ENCODE peak calls at places on chromosomes 4 and X, in seven cellular contexts. B is OCI-LY7, A is GM10248, I is glutamatergic neuron, C is fibroblast of lung, E is heart right ventricle, Q is thyroid gland. W is an unnamed sample.

GRCh38 chr4:6530301-6530700 is 44.7 kb upstream of the MAN2B2 start:
- DNase-seq in Q (no peak), B (no peak), E (no peak), A (no peak), C (no peak), I (no peak), W (no peak)

GRCh38 chr4:54516556-54517215 is 141.1 kb upstream of the KIT start:
- DNase-seq in Q (no peak), B (no peak), C (no peak), A (no peak), I (no peak), E (no peak), W (no peak)

GRCh38 chrX:124023838-124024238 is 62.3 kb downstream of the STAG2 start:
- DNase-seq in A (no peak), Q (no peak), C (no peak), I (no peak), B (no peak), E (no peak), W (no peak)

GRCh38 chrX:9866633-9867032 is 80.4 kb downstream of the SHROOM2 start:
- DNase-seq in B (no peak), Q (no peak), E (no peak), C (peak; percentile 34), A (no peak), I (no peak), W (no peak)

GRCh38 chr4:93178279-93178678 is 650.3 kb upstream of the ATOH1 start:
- DNase-seq in I (no peak), B (no peak), C (peak; percentile 8), A (no peak), Q (no peak), E (no peak), W (no peak)

GRCh38 chrX:53374222-53374820 is 48.1 kb downstream of the SMC1A start:
- DNase-seq in C (no peak), A (no peak), E (no peak), Q (no peak), I (no peak), B (no peak), W (no peak)

GRCh38 chr4:122928930-122929329 is 6.5 kb upstream of the NUDT6 start:
- DNase-seq in E (no peak), Q (no peak), C (no peak), A (no peak), I (no peak), B (no peak), W (no peak)

GRCh38 chrX:41334866-41335589 is 1.1 kb downstream of the DDX3X start:
- DNase-seq in Q (peak; percentile 50), A (peak; percentile 54), E (peak; percentile 64), B (peak; percentile 68), C (peak; percentile 59), I (peak; percentile 54), W (peak; percentile 46)

GRCh38 chrX:32448945-32449344 is 762.4 kb downstream of the DMD start:
- DNase-seq in A (peak; percentile 1), Q (no peak), E (no peak), C (peak; percentile 0), I (no peak), B (peak; percentile 44), W (no peak)

GRCh38 chr4:130257271-130257670 is 1161.3 kb downstream of the C4orf33 start:
- DNase-seq in A (no peak), I (no peak), Q (no peak), B (no peak), E (no peak), C (peak; percentile 18), W (no peak)

GRCh38 chrX:74248889-74249288 is 55.1 kb upstream of the ZCCHC13 start:
- DNase-seq in I (no peak), E (peak; percentile 9), B (no peak), Q (no peak), A (no peak), C (peak; percentile 50), W (no peak)

GRCh38 chr4:157076578-157076947 is 613 bp downstream of the GLRB start:
- DNase-seq in E (no peak), A (no peak), C (no peak), B (no peak), I (peak; percentile 21), Q (peak; percentile 28), W (peak; percentile 22)

GRCh38 chr4:110371016-110371795 is 104.7 kb upstream of the ENPEP start:
- DNase-seq in A (no peak), Q (no peak), C (no peak), B (no peak), I (no peak), E (no peak), W (no peak)

GRCh38 chrX:108001218-108001814 is 19.1 kb upstream of the TEX13B start:
- DNase-seq in I (no peak), C (peak; percentile 58), Q (peak; percentile 9), B (peak; percentile 53), A (no peak), E (no peak), W (peak; percentile 9)

GRCh38 chr4:105246712-105247111 is 100.0 kb downstream of the TET2 start:
- DNase-seq in B (no peak), I (no peak), E (no peak), Q (no peak), A (no peak), C (peak; percentile 84), W (no peak)

GRCh38 chr4:26201119-26201518 is 119.7 kb upstream of the RBPJ start:
- DNase-seq in Q (no peak), E (no peak), B (no peak), C (no peak), A (no peak), I (no peak), W (no peak)

GRCh38 chrX:28124416-28124815 is 143.2 kb upstream of the DCAF8L1 start:
- DNase-seq in B (no peak), C (no peak), E (no peak), I (no peak), A (no peak), Q (no peak), W (no peak)

GRCh38 chr4:169225058-169225751 is 45.6 kb downstream of the SH3RF1 start:
- DNase-seq in B (no peak), C (peak; percentile 94), E (no peak), A (no peak), Q (no peak), I (no peak), W (no peak)

GRCh38 chrX:120839506-120839905 is 36.2 kb downstream of the CT47B1 start:
- DNase-seq in A (no peak), I (no peak), B (no peak), Q (no peak), E (no peak), C (no peak), W (no peak)

DNA sequence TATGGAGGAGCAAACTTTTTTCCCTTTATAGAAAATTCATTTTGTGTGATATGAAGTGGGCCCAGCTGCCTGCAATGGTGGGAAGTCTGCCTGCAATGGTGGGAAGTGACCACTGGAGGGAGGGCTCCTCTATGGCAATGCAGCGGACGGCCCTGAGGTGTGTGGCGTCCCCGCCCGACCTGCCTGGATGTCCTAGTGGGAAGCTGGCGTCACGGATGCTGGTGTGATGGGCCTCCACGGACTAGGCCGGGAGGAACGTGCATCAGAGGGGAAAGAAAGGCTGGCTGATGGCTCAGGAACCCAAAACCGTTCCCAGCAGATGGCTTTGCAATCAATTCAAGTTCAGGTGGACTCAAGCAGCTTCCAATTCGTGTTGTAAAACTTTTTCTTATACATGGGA is 177.9 kb downstream of the AFAP1 start:
- DNase-seq in I (peak; percentile 75), E (peak; percentile 76), A (peak; percentile 87), C (peak; percentile 69), Q (peak; percentile 74), B (peak; percentile 49), W (peak; percentile 79)
- TF ChIP-seq CTCF in I (peak; percentile 72), E (peak; percentile 74), A (peak; percentile 88), C (peak; percentile 82), Q (peak; percentile 76), B (peak; percentile 78), W (peak; percentile 78)

DNA sequence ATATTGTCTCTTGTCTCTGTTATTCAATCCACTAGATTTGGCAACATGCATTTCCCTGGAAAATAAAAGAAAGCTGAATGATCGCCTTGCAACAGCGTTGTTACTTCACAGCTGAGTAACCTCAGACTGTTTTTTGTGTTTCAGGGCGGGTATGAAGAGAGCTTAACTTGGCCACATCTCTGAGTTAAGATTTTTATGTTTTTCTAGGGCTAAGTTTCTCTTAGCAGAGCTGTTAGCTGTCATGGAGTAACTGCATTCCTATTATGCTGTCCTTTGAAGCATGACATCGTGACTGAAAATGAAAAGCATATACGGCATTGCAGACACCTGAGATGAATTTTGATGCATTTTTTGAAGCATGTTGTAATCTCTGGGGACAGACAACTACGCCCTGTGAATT is 1798.9 kb downstream of the PCDH7 start:
- DNase-seq in I (no peak), Q (peak; percentile 20), A (no peak), C (peak; percentile 65), B (peak; percentile 43), E (no peak), W (no peak)
- TF ChIP-seq CTCF in I (no peak), Q (no peak), A (no peak), C (no peak), B (no peak), E (no peak), W (no peak)

DNA sequence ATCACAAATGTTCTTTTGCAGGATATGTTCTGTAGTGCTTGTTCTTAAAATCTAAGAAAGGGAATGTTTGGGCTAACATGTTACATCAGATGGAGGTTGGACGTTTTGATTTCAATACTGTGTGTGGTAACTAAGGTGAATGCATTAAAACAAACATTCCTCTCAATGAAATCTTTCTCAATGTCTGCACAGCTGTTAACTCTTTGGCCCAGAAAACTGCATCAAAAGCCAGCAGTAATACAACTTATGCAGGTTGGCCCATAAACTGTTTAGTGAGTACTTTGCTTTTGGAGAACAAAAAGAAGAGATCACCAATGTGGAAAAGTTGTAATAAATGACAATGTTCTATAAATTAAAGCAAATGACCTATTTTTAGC is 18.1 kb downstream of the ARSJ start:
- DNase-seq in B (no peak), I (no peak), C (peak; percentile 85), A (no peak), E (no peak), Q (no peak), W (no peak)
- TF ChIP-seq CTCF in B (no peak), I (no peak), C (no peak), A (no peak), E (no peak), Q (no peak), W (no peak)

DNA sequence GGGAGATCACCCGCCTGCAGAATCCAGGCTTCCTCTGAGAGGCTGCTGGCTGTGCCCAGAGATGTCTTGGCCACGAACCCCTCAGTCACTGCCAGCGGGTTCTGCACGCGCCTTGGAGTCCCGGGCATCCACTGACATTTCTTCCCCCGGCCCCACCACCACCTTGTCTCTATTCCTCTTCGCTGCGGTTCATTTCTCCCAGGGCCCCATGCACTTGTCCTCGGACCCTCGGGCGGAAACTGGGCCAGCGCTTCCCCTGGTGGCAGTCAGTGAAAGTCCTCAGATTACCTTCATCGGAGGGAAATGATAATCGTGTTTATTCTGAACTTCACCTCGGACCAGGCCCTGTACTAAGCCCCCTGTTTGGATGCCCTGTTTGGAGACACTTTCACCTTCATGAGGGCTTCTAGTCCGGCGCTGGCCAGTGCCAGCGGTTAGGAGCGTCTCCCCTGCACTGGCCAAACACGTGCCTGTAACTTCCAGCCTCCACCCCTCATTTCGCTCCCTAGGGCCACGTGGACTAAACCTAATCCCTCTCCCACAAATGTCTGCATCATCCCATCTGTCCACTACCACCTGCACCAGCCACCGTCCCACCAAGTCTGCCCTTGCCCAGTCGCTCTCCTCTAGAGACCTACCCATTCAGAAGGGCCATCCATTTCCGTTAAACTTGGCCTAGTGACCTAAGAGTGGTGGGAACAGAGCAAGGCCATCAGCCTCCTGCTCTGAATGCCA is 82.0 kb downstream of the DCTD start:
- DNase-seq in E (no peak), B (no peak), Q (no peak), I (no peak), C (no peak), A (no peak), W (no peak)
- TF ChIP-seq CTCF in E (no peak), B (no peak), Q (no peak), I (no peak), C (no peak), A (no peak), W (no peak)